ENCODE peak calls at places on chromosomes 11 and 22, in eight cellular contexts. N is iris pigment epithelial cell, Q is AG10803, C is suprapubic skin, I is T1000, H is mammary epithelial cell, W is KG1, Y is GM19239. G is an unnamed sample.

GRCh38 chr11:102010776-102011500 is 36.3 kb upstream of the CFAP300 start:
- DNase-seq in H (peak), C (peak), N (peak), Q (peak), Y (no peak), I (peak), W (no peak), G (no peak)

GRCh38 chr11:64563966-64564365 is 27.1 kb upstream of the SLC22A12 start:
- DNase-seq in H (no peak), W (no peak), Y (no peak), I (no peak), C (peak), Q (no peak), N (no peak), G (no peak)

GRCh38 chr11:35629914-35630313 is 11.7 kb downstream of the FJX1 start:
- DNase-seq in I (peak), Y (no peak), N (peak), Q (peak), C (no peak), W (no peak), H (peak), G (no peak)

GRCh38 chr11:75195164-75195962 is 44.5 kb downstream of the SLCO2B1 start:
- DNase-seq in Y (no peak), Q (no peak), H (no peak), C (no peak), W (no peak), I (no peak), N (no peak), G (no peak)

GRCh38 chr11:72223615-72224586 is 666 bp upstream of the INPPL1 start:
- DNase-seq in W (no peak), I (peak), N (peak), Y (no peak), H (no peak), Q (peak), C (peak), G (peak)

GRCh38 chr22:20438066-20438677 is 547 bp upstream of the SCARF2 start:
- DNase-seq in C (peak), Q (peak), N (peak), Y (no peak), H (no peak), W (no peak), I (no peak), G (no peak)

GRCh38 chr11:118662401-118663271 is 16.8 kb downstream of the TREH start:
- DNase-seq in C (peak), I (no peak), Y (no peak), N (no peak), Q (no peak), W (no peak), H (no peak), G (no peak)

GRCh38 chr11:72793081-72793451 is 781 bp downstream of the STARD10 start:
- DNase-seq in Y (no peak), H (no peak), Q (no peak), N (no peak), I (no peak), W (no peak), C (no peak), G (no peak)

GRCh38 chr11:76315182-76315853 is 65.6 kb downstream of the THAP12 start:
- DNase-seq in W (no peak), Y (no peak), H (peak), N (no peak), Q (no peak), I (no peak), C (no peak), G (no peak)

GRCh38 chr11:68140496-68141246 is 19.5 kb upstream of the CHKA start:
- DNase-seq in N (no peak), H (no peak), Y (no peak), Q (no peak), W (no peak), I (no peak), C (no peak), G (no peak)

GRCh38 chr11:47488674-47489394 is 39.9 kb upstream of the RAPSN start:
- DNase-seq in Y (no peak), N (no peak), W (no peak), C (no peak), I (no peak), Q (no peak), H (no peak), G (no peak)

GRCh38 chr11:70477607-70478006 is 79.3 kb downstream of the CTTN start:
- DNase-seq in Q (no peak), I (no peak), H (no peak), N (no peak), C (no peak), Y (no peak), W (no peak), G (no peak)

GRCh38 chr22:42970029-42970428 is 44.9 kb downstream of the PACSIN2 start:
- DNase-seq in W (no peak), I (no peak), Q (no peak), Y (no peak), N (no peak), C (peak), H (peak), G (no peak)

GRCh38 chr22:49853981-49854791 is 542 bp downstream of the ZBED4 start:
- DNase-seq in N (peak), H (peak), I (no peak), Y (no peak), Q (peak), W (no peak), C (no peak), G (peak)

GRCh38 chr22:26558246-26558895 is 31.6 kb downstream of the TPST2 start:
- DNase-seq in N (peak), W (no peak), Q (peak), I (no peak), H (no peak), C (no peak), Y (no peak), G (no peak)

GRCh38 chr22:33397381-33397907 is 339.3 kb upstream of the SYN3 start:
- DNase-seq in I (no peak), Y (no peak), W (no peak), N (no peak), H (no peak), Q (peak), C (no peak), G (no peak)

GRCh38 chr11:84958295-84958694 is 668.8 kb downstream of the DLG2 start:
- DNase-seq in W (no peak), N (no peak), Q (no peak), C (no peak), Y (no peak), I (no peak), H (no peak), G (no peak)

GRCh38 chr11:100484948-100485347 is 202.1 kb upstream of the ARHGAP42 start:
- DNase-seq in Q (no peak), H (peak), N (no peak), I (no peak), C (no peak), Y (no peak), W (no peak), G (no peak)

GRCh38 chr11:43895601-43896000 is 15.0 kb downstream of the ALKBH3 start:
- DNase-seq in N (no peak), W (no peak), H (no peak), Q (no peak), I (no peak), C (no peak), Y (no peak), G (no peak)